ENCODE peak calls at places on chromosomes 13 and 19, in seven cellular contexts. E is HepG2, O is GM12878, H is HCT116, Y is H1, P is Panc1, X is K562. G is an unnamed sample.

GRCh38 chr13:107928762-107929161 is 286.6 kb downstream of the LIG4 start:
- DNase-seq in E (no peak), P (no peak), H (no peak), X (no peak), O (no peak), Y (no peak), G (no peak)

GRCh38 chr13:32883501-32883900 is 132.7 kb upstream of the KL start:
- DNase-seq in E (no peak), O (no peak), X (no peak), H (no peak), P (no peak), Y (no peak), G (peak; percentile 37)

GRCh38 chr19:50693064-50693975 is 26.3 kb downstream of the SHANK1 start:
- DNase-seq in P (no peak), Y (no peak), X (no peak), E (no peak), O (no peak), H (no peak), G (peak; percentile 87)

GRCh38 chr19:38742296-38742695 is 2.0 kb downstream of the CAPN12 start:
- DNase-seq in E (no peak), H (no peak), O (no peak), Y (no peak), P (no peak), X (no peak), G (no peak)

GRCh38 chr19:5268801-5269200 is 71.8 kb downstream of the PTPRS start:
- DNase-seq in E (no peak), O (no peak), X (peak; percentile 39), Y (no peak), H (no peak), P (no peak), G (no peak)

GRCh38 chr19:6723108-6723618 is 2.7 kb upstream of the C3 start:
- DNase-seq in E (peak; percentile 93), H (no peak), Y (no peak), P (no peak), X (no peak), O (no peak), G (no peak)

GRCh38 chr13:41365636-41366035 is 54.6 kb downstream of the NAA16 start:
- DNase-seq in H (no peak), Y (no peak), X (no peak), P (no peak), O (no peak), E (no peak), G (no peak)

GRCh38 chr19:18589380-18590272 is 1.0 kb downstream of the REX1BD start:
- DNase-seq in X (peak; percentile 60), O (no peak), Y (peak; percentile 69), P (peak; percentile 50), H (peak; percentile 73), E (peak; percentile 65), G (peak; percentile 85)

GRCh38 chr19:8454218-8454617 is 9.4 kb downstream of the HNRNPM start:
- DNase-seq in P (no peak), O (no peak), X (no peak), E (no peak), H (no peak), Y (no peak), G (no peak)

GRCh38 chr19:14118165-14119051 is 846 bp upstream of the PRKACA start:
- DNase-seq in X (no peak), P (no peak), H (no peak), E (peak; percentile 71), O (no peak), Y (no peak), G (peak; percentile 42)

GRCh38 chr13:71300602-71301001 is 566.4 kb downstream of the DACH1 start:
- DNase-seq in Y (no peak), E (no peak), P (no peak), X (no peak), O (no peak), H (no peak), G (no peak)

GRCh38 chr19:4343845-4344713 is 717 bp downstream of the MPND start:
- DNase-seq in P (no peak), E (no peak), H (no peak), X (peak; percentile 44), O (no peak), Y (no peak), G (no peak)

GRCh38 chr19:13231663-13232062 is 81.5 kb downstream of the IER2 start:
- DNase-seq in P (no peak), H (no peak), O (no peak), Y (no peak), X (no peak), E (no peak), G (no peak)

GRCh38 chr19:5851302-5851701 is at the start of gene FUT3:
- DNase-seq in H (no peak), O (no peak), X (no peak), Y (no peak), E (no peak), P (no peak), G (no peak)

GRCh38 chr13:80168089-80168850 is 172.7 kb downstream of the SPRY2 start:
- DNase-seq in X (no peak), Y (no peak), H (no peak), E (no peak), P (no peak), O (no peak), G (no peak)

GRCh38 chr19:39415111-39416046 is 2.9 kb downstream of the PLEKHG2 start:
- DNase-seq in X (no peak), Y (no peak), P (no peak), H (no peak), E (no peak), O (no peak), G (no peak)

DNA sequence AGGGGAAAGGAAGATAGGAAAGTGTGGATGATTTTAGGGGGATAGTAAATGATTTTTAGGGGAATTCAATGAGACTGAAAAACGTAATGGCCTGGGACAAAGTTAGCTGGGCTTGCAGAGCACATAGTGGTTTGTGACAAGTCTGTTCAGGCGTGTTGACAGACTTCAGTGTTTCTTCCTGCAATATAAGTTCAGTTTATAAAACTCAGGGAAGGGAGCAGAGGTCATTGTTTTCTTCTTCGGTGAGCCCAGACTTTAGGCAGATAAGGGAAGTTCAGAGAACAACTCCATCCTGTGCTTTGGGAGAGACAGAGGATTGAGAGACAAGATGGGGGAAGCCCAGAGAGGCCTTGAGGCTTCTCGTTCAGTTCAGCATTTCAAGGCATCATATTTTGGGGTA is 45.2 kb upstream of the SLC7A1 start:
- DNase-seq in P (no peak), H (no peak), E (no peak), X (no peak), O (no peak), Y (no peak), G (no peak)
- TF ChIP-seq SIN3A in P (no peak), H (no peak), E (no peak), X (no peak), O (no peak), Y (no peak), G (no peak)

GRCh38 chr13:20699715-20700114 is 3.8 kb upstream of the IL17D start:
- DNase-seq in P (no peak), O (no peak), X (no peak), E (no peak), Y (no peak), H (no peak), G (no peak)

GRCh38 chr13:20691616-20692015 is 11.9 kb upstream of the IL17D start:
- DNase-seq in Y (no peak), X (no peak), H (no peak), P (no peak), E (no peak), O (no peak), G (no peak)

GRCh38 chr13:20700288-20700687 is 3.2 kb upstream of the IL17D start:
- DNase-seq in Y (no peak), E (no peak), P (no peak), H (no peak), X (no peak), O (no peak), G (no peak)

DNA sequence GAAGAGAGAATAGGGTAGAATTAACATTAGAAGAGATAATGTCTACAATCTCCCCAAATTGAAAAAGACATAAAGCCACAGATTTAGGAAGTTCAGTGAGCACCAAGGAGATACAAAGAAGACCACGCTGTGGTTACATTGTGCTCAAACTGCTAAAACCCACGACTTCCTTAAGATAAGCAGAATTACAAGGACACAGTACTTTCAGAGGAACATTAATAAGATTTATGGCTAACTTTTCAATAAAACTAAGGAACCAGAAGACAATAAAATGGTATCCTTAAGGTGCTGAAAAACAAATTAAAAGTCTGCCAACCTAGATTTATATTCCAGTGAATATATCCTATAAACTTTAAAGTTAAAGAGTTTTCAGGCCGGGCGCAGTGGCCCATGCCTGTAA is 7.4 kb upstream of the IL17D start:
- DNase-seq in O (no peak), E (no peak), Y (no peak), P (no peak), H (no peak), X (no peak), G (no peak)
- TF ChIP-seq SIN3A in O (no peak), E (no peak), Y (no peak), P (no peak), H (no peak), X (no peak), G (no peak)

DNA sequence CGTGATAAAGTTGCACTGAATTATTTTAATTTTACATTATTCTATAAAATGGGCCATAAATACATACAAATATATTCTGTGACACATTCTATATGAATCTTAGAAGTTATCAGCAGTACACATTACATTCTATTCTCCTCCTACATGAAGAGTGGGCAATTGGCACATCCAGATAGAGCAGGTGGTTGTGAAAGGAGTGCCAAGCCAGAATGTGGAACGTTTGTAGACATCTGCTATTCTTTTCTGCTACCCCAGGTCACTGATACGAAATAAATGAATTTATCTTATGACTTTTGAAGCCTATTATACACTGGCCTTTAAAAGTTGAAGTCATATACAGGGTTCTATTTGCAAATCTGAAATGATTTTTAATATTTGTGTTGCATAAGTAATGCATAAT is 373.2 kb downstream of the PCDH17 start:
- DNase-seq in P (no peak), O (no peak), E (no peak), H (no peak), X (no peak), Y (no peak), G (no peak)
- TF ChIP-seq SIN3A in P (no peak), O (no peak), E (no peak), H (no peak), X (no peak), Y (no peak), G (no peak)

GRCh38 chr13:76971215-76971614 is 20.7 kb upstream of the CLN5 start:
- DNase-seq in O (no peak), X (no peak), E (no peak), H (no peak), Y (no peak), P (no peak), G (no peak)

GRCh38 chr13:76968041-76968440 is 19.7 kb downstream of the ACOD1 start:
- DNase-seq in O (no peak), P (no peak), H (no peak), E (no peak), X (no peak), Y (no peak), G (no peak)

GRCh38 chr13:76972430-76972829 is 19.5 kb upstream of the CLN5 start:
- DNase-seq in O (no peak), P (no peak), E (no peak), H (no peak), X (no peak), Y (no peak), G (no peak)

GRCh38 chr13:76967031-76967430 is 18.7 kb downstream of the ACOD1 start:
- DNase-seq in E (no peak), X (no peak), P (no peak), H (no peak), O (no peak), Y (no peak), G (no peak)

GRCh38 chr13:76969488-76970365 is 21.4 kb downstream of the ACOD1 start:
- DNase-seq in Y (no peak), P (no peak), H (no peak), X (no peak), O (no peak), E (no peak), G (no peak)
- TF ChIP-seq SIN3A in Y (no peak), P (no peak), H (no peak), X (no peak), O (no peak), E (no peak), G (no peak)

G was measured in SK-N-SH.